ENCODE peak calls at places on chromosomes 6 and 20, in nine cellular contexts. D is colonic mucosa; X is epithelial cell of esophagus; R is MM.1S; N is Caco-2; T is astrocyte of the spinal cord; Y is CD4-positive, alpha-beta memory T cell; Q is fibroblast of villous mesenchyme; W is GM23248. Z is an unnamed sample.

GRCh38 chr6:64330694-64331309 is 695.2 kb downstream of the PHF3 start:
- DNase-seq in D (peak; percentile 87), X (peak; percentile 75), R (peak; percentile 67), N (peak; percentile 84), T (peak; percentile 33), Y (no peak), Q (peak; percentile 74), W (peak; percentile 69), Z (peak; percentile 44)

GRCh38 chr6:22613695-22614094 is 44.3 kb downstream of the HDGFL1 start:
- DNase-seq in D (no peak), X (peak; percentile 76), R (no peak), N (no peak), T (peak; percentile 85), Y (no peak), Q (peak; percentile 79), W (peak; percentile 64), Z (no peak)

GRCh38 chr6:113980937-113981554 is 10.1 kb upstream of the HDAC2 start:
- DNase-seq in D (no peak), X (peak; percentile 41), R (peak; percentile 30), N (peak; percentile 50), T (peak; percentile 35), Y (no peak), Q (no peak), W (peak; percentile 36), Z (no peak)

GRCh38 chr6:165231581-165232276 is 77.7 kb downstream of the C6orf118 start:
- DNase-seq in D (no peak), X (peak; percentile 66), R (no peak), N (peak; percentile 12), T (peak; percentile 36), Y (no peak), Q (peak; percentile 24), W (peak; percentile 85), Z (peak; percentile 46)

GRCh38 chr6:168221000-168221399 is 98.6 kb downstream of the DACT2 start:
- DNase-seq in D (no peak), X (no peak), R (peak; percentile 57), N (no peak), T (no peak), Y (no peak), Q (no peak), W (no peak), Z (peak; percentile 77)

GRCh38 chr6:33428219-33428890 is 8.5 kb downstream of the SYNGAP1 start:
- DNase-seq in D (peak; percentile 47), X (peak; percentile 70), R (peak; percentile 42), N (peak; percentile 64), T (no peak), Y (peak; percentile 50), Q (no peak), W (peak; percentile 75), Z (no peak)

GRCh38 chr6:145878591-145879295 is 64.1 kb upstream of the FBXO30 start:
- DNase-seq in D (no peak), X (no peak), R (no peak), N (no peak), T (peak; percentile 30), Y (no peak), Q (no peak), W (peak; percentile 55), Z (no peak)

GRCh38 chr6:44016131-44016870 is 111.0 kb downstream of the MRPL14 start:
- DNase-seq in D (no peak), X (peak; percentile 28), R (no peak), N (no peak), T (no peak), Y (no peak), Q (peak; percentile 91), W (peak; percentile 56), Z (no peak)

GRCh38 chr6:168384045-168385038 is 56.6 kb upstream of the SMOC2 start:
- DNase-seq in D (no peak), X (no peak), R (no peak), N (no peak), T (no peak), Y (no peak), Q (no peak), W (peak; percentile 38), Z (no peak)

GRCh38 chr20:56316483-56316882 is 42.3 kb upstream of the FAM210B start:
- DNase-seq in D (no peak), X (no peak), R (no peak), N (no peak), T (no peak), Y (no peak), Q (no peak), W (no peak), Z (no peak)

GRCh38 chr6:32154514-32155161 is 697 bp downstream of the PPT2 start:
- DNase-seq in D (peak; percentile 84), X (peak; percentile 79), R (peak; percentile 74), N (peak; percentile 83), T (peak; percentile 64), Y (peak; percentile 69), Q (peak; percentile 78), W (peak; percentile 86), Z (peak; percentile 58)

GRCh38 chr6:122709922-122710512 is 69.5 kb upstream of the FABP7 start:
- DNase-seq in D (no peak), X (no peak), R (no peak), N (no peak), T (no peak), Y (no peak), Q (no peak), W (no peak), Z (no peak)

GRCh38 chr20:36856196-36856595 is 19.7 kb upstream of the TLDC2 start:
- DNase-seq in D (no peak), X (no peak), R (no peak), N (no peak), T (no peak), Y (no peak), Q (no peak), W (peak; percentile 55), Z (no peak)

GRCh38 chr6:17457956-17458355 is 64.6 kb downstream of the CAP2 start:
- DNase-seq in D (no peak), X (no peak), R (no peak), N (no peak), T (no peak), Y (no peak), Q (no peak), W (no peak), Z (no peak)

GRCh38 chr20:23193985-23194384 is 107.9 kb upstream of the CD93 start:
- DNase-seq in D (no peak), X (peak; percentile 83), R (no peak), N (no peak), T (no peak), Y (no peak), Q (peak; percentile 21), W (no peak), Z (no peak)

GRCh38 chr6:158782432-158783166 is 36.6 kb downstream of the EZR start:
- DNase-seq in D (no peak), X (no peak), R (no peak), N (no peak), T (no peak), Y (no peak), Q (no peak), W (no peak), Z (no peak)

GRCh38 chr6:158783851-158784250 is 35.3 kb downstream of the EZR start:
- DNase-seq in D (no peak), X (no peak), R (no peak), N (no peak), T (no peak), Y (no peak), Q (no peak), W (no peak), Z (no peak)

GRCh38 chr6:158780963-158781691 is 38.0 kb downstream of the EZR start:
- DNase-seq in D (peak; percentile 66), X (peak; percentile 88), R (no peak), N (peak; percentile 69), T (no peak), Y (no peak), Q (no peak), W (no peak), Z (no peak)

GRCh38 chr6:158783167-158783450 is 36.1 kb downstream of the EZR start:
- DNase-seq in D (no peak), X (no peak), R (no peak), N (no peak), T (no peak), Y (no peak), Q (no peak), W (no peak), Z (no peak)

GRCh38 chr6:158781692-158782373 is 37.3 kb downstream of the EZR start:
- DNase-seq in D (no peak), X (peak; percentile 39), R (no peak), N (no peak), T (no peak), Y (no peak), Q (no peak), W (no peak), Z (no peak)
- H3K4me3 ChIP-seq in D (no peak overlapping the region), X (no peak overlapping the region), R (no peak overlapping the region), N (no peak overlapping the region), T (no peak overlapping the region), Y (no peak overlapping the region), Q (no peak overlapping the region), W (no peak overlapping the region), Z (no peak overlapping the region)

GRCh38 chr6:84773133-84773430 is 8.7 kb upstream of the TBX18 start:
- DNase-seq in D (no peak), X (no peak), R (no peak), N (no peak), T (no peak), Y (no peak), Q (no peak), W (peak; percentile 45), Z (no peak)
- H3K4me3 ChIP-seq in D (no peak overlapping the region), X (no peak overlapping the region), R (peak overlapping the region; percentile 57), N (no peak overlapping the region), T (peak overlapping the region; percentile 45), Y (no peak overlapping the region), Q (no peak overlapping the region), W (peak overlapping the region; percentile 68), Z (no peak overlapping the region)

GRCh38 chr20:44355503-44356352 is at the start of gene HNF4A:
- DNase-seq in D (peak; percentile 83), X (no peak), R (no peak), N (peak; percentile 97), T (no peak), Y (no peak), Q (no peak), W (no peak), Z (no peak)

GRCh38 chr20:44356353-44356723 is 839 bp downstream of the HNF4A start:
- DNase-seq in D (no peak), X (no peak), R (no peak), N (no peak), T (no peak), Y (no peak), Q (no peak), W (no peak), Z (no peak)

GRCh38 chr20:44357555-44358130 is 2.1 kb downstream of the HNF4A start:
- DNase-seq in D (no peak), X (no peak), R (no peak), N (no peak), T (no peak), Y (no peak), Q (peak; percentile 29), W (no peak), Z (no peak)

GRCh38 chr20:44357020-44357419 is 1.5 kb downstream of the HNF4A start:
- DNase-seq in D (no peak), X (no peak), R (no peak), N (no peak), T (no peak), Y (no peak), Q (peak; percentile 11), W (no peak), Z (peak; percentile 17)

GRCh38 chr20:44354979-44355502 is 458 bp upstream of the HNF4A start:
- DNase-seq in D (peak; percentile 92), X (no peak), R (no peak), N (no peak), T (no peak), Y (no peak), Q (no peak), W (no peak), Z (no peak)
- H3K4me3 ChIP-seq in D (peak overlapping the region; percentile 57), X (no peak overlapping the region), R (no peak overlapping the region), N (peak overlapping the region; percentile 77), T (no peak overlapping the region), Y (no peak overlapping the region), Q (no peak overlapping the region), W (no peak overlapping the region), Z (no peak overlapping the region)

GRCh38 chr6:15479761-15480160 is 183.1 kb downstream of the DTNBP1 start:
- DNase-seq in D (no peak), X (peak; percentile 94), R (no peak), N (no peak), T (peak; percentile 44), Y (no peak), Q (no peak), W (peak; percentile 75), Z (no peak)
- H3K4me3 ChIP-seq in D (no peak overlapping the region), X (no peak overlapping the region), R (no peak overlapping the region), N (no peak overlapping the region), T (no peak overlapping the region), Y (no peak overlapping the region), Q (no peak overlapping the region), W (no peak overlapping the region), Z (no peak overlapping the region)